ENCODE peak calls at places on chromosomes 7 and 10, in seven cellular contexts. Y, T, X, S, U, B and F are unnamed samples.

GRCh38 chr10:5594271-5595036 is 69.7 kb downstream of the CALML3 start:
- DNase-seq in Y (no peak), T (no peak), X (no peak), S (no peak), U (no peak), B (no peak), F (no peak)

GRCh38 chr10:29588640-29589421 is 45.9 kb downstream of the SVIL start:
- DNase-seq in Y (no peak), T (no peak), X (no peak), S (no peak), U (no peak), B (no peak), F (no peak)

GRCh38 chr7:26937956-26938623 is 73.7 kb upstream of the SKAP2 start:
- DNase-seq in Y (no peak), T (no peak), X (no peak), S (no peak), U (no peak), B (no peak), F (no peak)

GRCh38 chr10:92291610-92291859 is 568 bp downstream of the MARCHF5 start:
- DNase-seq in Y (no peak), T (no peak), X (no peak), S (no peak), U (no peak), B (no peak), F (no peak)

GRCh38 chr10:44779511-44779910 is 131.6 kb upstream of the TMEM72 start:
- DNase-seq in Y (no peak), T (no peak), X (no peak), S (no peak), U (no peak), B (no peak), F (no peak)

GRCh38 chr7:36227223-36227622 is 74.2 kb downstream of the EEPD1 start:
- DNase-seq in Y (no peak), T (no peak), X (no peak), S (no peak), U (no peak), B (no peak), F (no peak)

GRCh38 chr10:129938460-129938859 is 25.6 kb downstream of the EBF3 start:
- DNase-seq in Y (no peak), T (no peak), X (no peak), S (no peak), U (no peak), B (no peak), F (no peak)

GRCh38 chr10:72079356-72079755 is 9.0 kb downstream of the SPOCK2 start:
- DNase-seq in Y (no peak), T (peak; percentile 71), X (peak; percentile 14), S (no peak), U (no peak), B (peak; percentile 74), F (peak; percentile 69)